ENCODE peak calls at places on chromosomes 2 and 18, in five cellular contexts. N is NCI-H1436 treated with DMSO at 0.1 percent for 48 hours, A is GM23338, Y is PC-9, M is hypothalamus. V is an unnamed sample.

GRCh38 chr2:86017901-86018896 is 87.5 kb downstream of the POLR1A start:
- DNase-seq in N (no peak), A (no peak), Y (peak; percentile 66), M (no peak), V (no peak)

GRCh38 chr2:36301843-36302242 is 53.7 kb upstream of the CRIM1 start:
- DNase-seq in N (no peak), A (no peak), Y (no peak), M (no peak), V (no peak)

GRCh38 chr2:72146357-72147302 is 1.0 kb downstream of the CYP26B1 start:
- DNase-seq in N (no peak), A (peak; percentile 68), Y (no peak), M (no peak), V (no peak)

GRCh38 chr18:21444465-21445023 is 156.0 kb downstream of the ESCO1 start:
- DNase-seq in N (no peak), A (peak; percentile 85), Y (peak; percentile 40), M (no peak), V (peak; percentile 14)

GRCh38 chr2:204258900-204259299 is 286.4 kb upstream of the PARD3B start:
- DNase-seq in N (no peak), A (no peak), Y (no peak), M (no peak), V (no peak)

GRCh38 chr2:178271629-178272333 is 77.5 kb downstream of the OSBPL6 start:
- DNase-seq in N (no peak), A (no peak), Y (no peak), M (no peak), V (no peak)

GRCh38 chr2:24816884-24817283 is 23.7 kb downstream of the CENPO start:
- DNase-seq in N (no peak), A (no peak), Y (no peak), M (no peak), V (peak; percentile 43)

GRCh38 chr2:223856584-223856983 is 19.2 kb upstream of the AP1S3 start:
- DNase-seq in N (no peak), A (no peak), Y (peak; percentile 74), M (no peak), V (no peak)

GRCh38 chr2:241441492-241441891 is 66.9 kb downstream of the STK25 start:
- DNase-seq in N (no peak), A (no peak), Y (no peak), M (no peak), V (no peak)

GRCh38 chr2:154704991-154705390 is 6.5 kb downstream of the KCNJ3 start:
- DNase-seq in N (no peak), A (no peak), Y (no peak), M (no peak), V (no peak)

GRCh38 chr2:172229125-172229524 is 126.4 kb upstream of the DLX2 start:
- DNase-seq in N (no peak), A (no peak), Y (peak; percentile 62), M (no peak), V (no peak)

GRCh38 chr2:68281988-68282387 is 29.7 kb upstream of the PPP3R1 start:
- DNase-seq in N (no peak), A (no peak), Y (no peak), M (no peak), V (no peak)

GRCh38 chr2:215171151-215171550 is 32.7 kb upstream of the ABCA12 start:
- DNase-seq in N (no peak), A (no peak), Y (no peak), M (no peak), V (no peak)

GRCh38 chr18:75204262-75204977 is 4.5 kb downstream of the PTGR3 start:
- DNase-seq in N (no peak), A (peak; percentile 68), Y (no peak), M (no peak), V (no peak)

GRCh38 chr18:67672142-67672541 is 155.6 kb upstream of the DSEL start:
- DNase-seq in N (no peak), A (no peak), Y (no peak), M (no peak), V (no peak)

GRCh38 chr2:85385746-85386145 is 24.4 kb downstream of the CAPG start:
- DNase-seq in N (no peak), A (no peak), Y (no peak), M (no peak), V (no peak)

GRCh38 chr2:235577404-235578330 is 83.8 kb downstream of the AGAP1 start:
- DNase-seq in N (no peak), A (no peak), Y (no peak), M (no peak), V (no peak)

GRCh38 chr18:58768293-58768974 is 96.2 kb upstream of the ZNF532 start:
- DNase-seq in N (no peak), A (peak; percentile 91), Y (no peak), M (no peak), V (no peak)

GRCh38 chr2:7108792-7109557 is 191.8 kb downstream of the RNF144A start:
- DNase-seq in N (no peak), A (no peak), Y (no peak), M (no peak), V (no peak)

GRCh38 chr18:54968807-54969206 is 9.5 kb upstream of the CCDC68 start:
- DNase-seq in N (no peak), A (no peak), Y (no peak), M (no peak), V (no peak)

GRCh38 chr2:179671314-179671713 is 190.1 kb downstream of the ZNF385B start:
- DNase-seq in N (no peak), A (no peak), Y (no peak), M (no peak), V (no peak)

GRCh38 chr2:62724886-62725711 is 19.6 kb downstream of the EHBP1 start:
- DNase-seq in N (no peak), A (peak; percentile 73), Y (no peak), M (no peak), V (no peak)

GRCh38 chr2:85445316-85446295 is 27.1 kb downstream of the SH2D6 start:
- DNase-seq in N (no peak), A (no peak), Y (peak; percentile 55), M (no peak), V (no peak)

GRCh38 chr2:24493713-24494112 is 2.7 kb downstream of the NCOA1 start:
- DNase-seq in N (no peak), A (no peak), Y (no peak), M (no peak), V (no peak)

GRCh38 chr2:20584045-20584636 is 66.8 kb downstream of the HS1BP3 start:
- DNase-seq in N (no peak), A (no peak), Y (peak; percentile 79), M (no peak), V (no peak)

V was measured in HS-27A.